ENCODE peak calls at places on chromosomes 13 and 19, in six cellular contexts. U, O, G, W, F and M are unnamed samples.

GRCh38 chr13:46596501-46596900 is 43.5 kb downstream of the LRCH1 start:
- DNase-seq in U (no peak), O (no peak), G (no peak), W (no peak), F (no peak), M (no peak)

GRCh38 chr19:14477417-14478112 is 2.4 kb upstream of the PTGER1 start:
- DNase-seq in U (no peak), O (no peak), G (no peak), W (no peak), F (no peak), M (peak)

GRCh38 chr19:53916004-53916403 is 6.9 kb downstream of the CACNG7 start:
- DNase-seq in U (no peak), O (no peak), G (no peak), W (no peak), F (no peak), M (no peak)

GRCh38 chr19:39007096-39007495 is 25.3 kb downstream of the FBXO27 start:
- DNase-seq in U (no peak), O (no peak), G (peak), W (no peak), F (no peak), M (no peak)

GRCh38 chr13:33992891-33993336 is 175.0 kb downstream of the RFC3 start:
- DNase-seq in U (no peak), O (no peak), G (no peak), W (no peak), F (no peak), M (no peak)

GRCh38 chr19:42426643-42427042 is 545 bp downstream of the LIPE start:
- DNase-seq in U (no peak), O (peak), G (no peak), W (no peak), F (no peak), M (no peak)

GRCh38 chr19:8446055-8446709 is 1.4 kb downstream of the HNRNPM start:
- DNase-seq in U (no peak), O (no peak), G (no peak), W (no peak), F (no peak), M (no peak)

GRCh38 chr13:100954430-100955361 is 280.1 kb upstream of the TMTC4 start:
- DNase-seq in U (no peak), O (no peak), G (no peak), W (no peak), F (peak), M (peak)

GRCh38 chr13:44199627-44200207 is 173.9 kb upstream of the SERP2 start:
- DNase-seq in U (no peak), O (no peak), G (peak), W (no peak), F (no peak), M (no peak)

GRCh38 chr13:27309967-27310598 is 39.5 kb downstream of the RASL11A start:
- DNase-seq in U (no peak), O (no peak), G (peak), W (no peak), F (peak), M (peak)

GRCh38 chr13:113943821-113944565 is 29.9 kb downstream of the C13orf46 start:
- DNase-seq in U (no peak), O (no peak), G (no peak), W (no peak), F (no peak), M (no peak)

GRCh38 chr13:112059457-112060317 is 7.3 kb upstream of the SOX1 start:
- DNase-seq in U (no peak), O (no peak), G (no peak), W (no peak), F (no peak), M (no peak)

GRCh38 chr13:38430761-38431160 is 81.1 kb downstream of the UFM1 start:
- DNase-seq in U (no peak), O (no peak), G (peak), W (no peak), F (no peak), M (no peak)

GRCh38 chr13:114130708-114131580 is 1.5 kb downstream of the RASA3 start:
- DNase-seq in U (peak), O (no peak), G (peak), W (no peak), F (peak), M (peak)

GRCh38 chr19:6108721-6109633 is 1.3 kb downstream of the RFX2 start:
- DNase-seq in U (peak), O (peak), G (peak), W (peak), F (peak), M (peak)

GRCh38 chr13:20702945-20703784 is at the start of gene IL17D:
- DNase-seq in U (no peak), O (peak), G (no peak), W (no peak), F (no peak), M (no peak)

GRCh38 chr13:76890036-76890435 is 3.8 kb upstream of the KCTD12 start:
- DNase-seq in U (no peak), O (no peak), G (peak), W (no peak), F (peak), M (no peak)

GRCh38 chr19:57807541-57807940 is 7.2 kb downstream of the ZNF552 start:
- DNase-seq in U (no peak), O (no peak), G (peak), W (no peak), F (no peak), M (no peak)

GRCh38 chr19:6887326-6887725 is at the start of gene ADGRE1:
- DNase-seq in U (no peak), O (no peak), G (no peak), W (no peak), F (no peak), M (no peak)

GRCh38 chr13:22422712-22423111 is 751.8 kb downstream of the FGF9 start:
- DNase-seq in U (no peak), O (no peak), G (no peak), W (no peak), F (no peak), M (no peak)
- TF ChIP-seq CTCF in U (no peak), O (no peak), G (no peak), W (no peak), F (no peak), M (no peak)

GRCh38 chr19:1395194-1396018 is 5.9 kb downstream of the GAMT start:
- DNase-seq in U (no peak), O (no peak), G (no peak), W (no peak), F (no peak), M (no peak)
- H3K4me3 ChIP-seq in U (no peak), O (no peak), G (no peak), W (peak), F (no peak), M (no peak)

DNA sequence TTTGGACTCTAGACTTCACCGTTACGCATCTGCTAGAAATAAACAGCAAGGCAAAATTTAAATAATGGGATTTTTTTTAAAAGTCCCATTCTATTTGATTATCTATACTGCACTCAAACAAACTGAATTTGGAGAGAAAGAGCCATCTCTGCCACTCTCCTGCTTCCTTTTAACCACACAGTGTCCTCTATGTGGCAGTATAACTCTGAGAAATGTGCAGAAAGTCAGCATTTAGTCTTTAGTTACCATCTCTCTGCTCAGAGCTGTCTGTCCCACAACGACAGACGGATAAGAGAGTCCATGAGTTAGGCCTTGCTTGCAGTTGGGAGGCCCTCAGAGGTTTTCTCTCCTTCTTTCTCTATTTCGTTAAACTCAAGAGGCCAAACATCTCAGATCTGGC is 21.2 kb downstream of the CCNA1 start:
- DNase-seq in U (no peak), O (no peak), G (peak), W (no peak), F (peak), M (peak)
- TF ChIP-seq CTCF in U (peak), O (peak), G (peak), W (no peak), F (peak), M (peak)

GRCh38 chr13:98975822-98976261 is 2.0 kb downstream of the DOCK9 start:
- DNase-seq in U (no peak), O (no peak), G (peak), W (no peak), F (no peak), M (no peak)
- H3K4me3 ChIP-seq in U (no peak), O (peak), G (no peak), W (peak), F (no peak), M (no peak)

DNA sequence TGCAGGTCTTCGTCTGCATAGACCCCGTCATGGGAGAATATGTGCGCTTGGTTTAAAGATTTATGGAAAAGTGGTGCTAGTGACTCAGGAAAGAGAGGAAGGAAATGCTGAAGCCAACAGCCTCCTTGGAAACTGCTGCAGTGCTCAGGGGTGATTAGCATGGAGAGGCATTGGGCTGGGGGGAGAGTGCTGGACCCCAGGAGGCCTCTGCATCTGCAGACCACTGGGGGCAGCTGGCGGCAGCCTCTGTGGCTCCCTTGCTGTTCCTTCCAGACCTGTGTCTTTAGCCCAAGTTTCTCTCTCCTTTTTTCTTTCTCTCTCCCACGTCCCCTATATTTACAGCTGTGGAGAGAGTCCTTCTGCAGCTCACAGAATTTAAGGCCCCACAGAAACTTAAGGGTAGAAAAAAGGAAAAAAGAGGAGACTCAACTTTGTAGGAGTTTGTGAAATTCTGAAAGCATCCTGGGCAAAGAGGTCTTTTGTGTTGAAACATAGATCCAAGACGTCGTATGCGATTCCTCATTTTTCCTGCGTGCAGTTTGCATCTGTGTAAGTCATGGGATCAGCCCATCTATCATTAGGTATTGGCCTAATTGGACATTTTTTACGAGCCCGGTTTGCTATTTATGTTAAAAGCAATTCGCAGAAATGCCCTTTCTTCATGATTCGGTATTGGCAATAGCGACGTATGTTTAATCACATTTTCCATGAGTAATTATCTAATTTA is 116.2 kb upstream of the ZNF536 start:
- DNase-seq in U (no peak), O (no peak), G (no peak), W (no peak), F (no peak), M (no peak)
- TF ChIP-seq CTCF in U (no peak), O (no peak), G (no peak), W (no peak), F (no peak), M (no peak)

GRCh38 chr13:89982406-89983085 is 1364.9 kb upstream of the MIR17HG start:
- DNase-seq in U (no peak), O (no peak), G (peak), W (no peak), F (no peak), M (peak)
- H3K4me3 ChIP-seq in U (peak), O (peak), G (no peak), W (no peak), F (no peak), M (no peak)

GRCh38 chr19:46076951-46077814 is 36.4 kb upstream of the IGFL4 start:
- DNase-seq in U (no peak), O (no peak), G (peak), W (no peak), F (peak), M (peak)
- TF ChIP-seq CTCF in U (peak), O (peak), G (peak), W (peak), F (peak), M (peak)

GRCh38 chr19:18896421-18896841 is 473 bp upstream of the CERS1 start:
- DNase-seq in U (no peak), O (no peak), G (peak), W (no peak), F (no peak), M (no peak)
- H3K4me3 ChIP-seq in U (no peak), O (no peak), G (no peak), W (peak), F (no peak), M (no peak)

DNA sequence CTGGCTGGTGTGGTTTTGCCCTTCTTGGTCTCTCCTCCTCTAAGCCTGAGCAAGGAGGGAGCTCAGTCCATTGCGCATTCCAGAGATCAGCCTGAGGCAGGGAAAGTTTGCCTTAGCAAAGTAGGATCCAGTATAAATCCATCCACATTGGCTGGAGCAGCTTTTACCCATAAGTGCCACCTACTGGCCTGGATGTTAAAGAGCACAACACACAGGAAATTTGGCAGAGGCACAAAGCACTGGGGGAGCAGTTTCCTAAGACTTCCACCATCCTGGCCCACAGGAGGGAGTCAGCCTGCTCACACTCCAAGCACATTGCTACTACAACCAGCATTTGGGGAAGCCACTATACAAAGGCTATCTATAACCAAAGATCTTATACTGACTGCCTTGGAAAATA is 1124.2 kb downstream of the SLITRK1 start:
- DNase-seq in U (no peak), O (no peak), G (peak), W (no peak), F (peak), M (peak)
- TF ChIP-seq CTCF in U (no peak), O (no peak), G (peak), W (no peak), F (peak), M (peak)

DNA sequence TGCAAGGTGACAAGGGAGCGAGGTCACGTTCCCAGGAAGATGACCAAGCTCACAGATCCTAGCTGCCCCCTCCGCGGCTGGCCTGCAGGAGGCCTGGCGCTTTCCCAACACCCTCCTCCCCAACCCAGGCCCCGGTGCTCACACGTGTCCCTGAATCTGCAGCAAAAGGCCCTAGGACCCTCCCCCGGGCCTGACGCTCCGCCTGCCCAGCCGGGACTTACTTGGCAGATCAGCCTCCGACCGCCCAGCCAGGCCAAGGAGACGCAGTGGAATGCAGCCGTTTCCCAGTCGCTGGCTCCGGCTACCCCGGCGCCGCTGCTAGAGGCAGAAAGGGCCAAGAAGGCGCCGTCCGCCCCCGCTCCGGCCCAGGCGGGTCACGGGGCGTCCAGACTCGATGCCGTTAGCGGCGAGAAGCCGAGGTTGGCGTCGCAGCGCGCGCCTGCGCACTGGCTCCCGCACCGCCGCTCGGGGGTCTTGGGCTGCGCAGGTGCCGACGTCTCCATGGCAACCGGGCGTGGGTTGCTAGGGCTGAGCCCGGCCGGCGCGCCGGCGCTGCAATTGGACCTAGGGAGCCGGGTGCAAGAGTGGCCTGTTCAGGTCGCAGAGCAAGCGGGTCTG is at the start of gene PNMA8A:
- DNase-seq in U (peak), O (peak), G (no peak), W (no peak), F (peak), M (peak)
- H3K4me3 ChIP-seq in U (peak), O (peak), G (peak), W (peak), F (peak), M (peak)